ENCODE peak calls at places on chromosomes 5 and 9, in four cellular contexts. X is transverse colon, J is GM12891, W is stomach. Z is an unnamed sample.

GRCh38 chr5:64603676-64604075 is 86.6 kb upstream of the SHISAL2B start:
- DNase-seq in J (no peak), W (no peak), X (no peak), Z (no peak)

GRCh38 chr9:69178583-69179011 is 4.5 kb downstream of the TJP2 start:
- DNase-seq in W (no peak), J (no peak), X (no peak), Z (no peak)

GRCh38 chr9:4068449-4068848 is 231.4 kb downstream of the GLIS3 start:
- DNase-seq in X (no peak), J (no peak), W (no peak), Z (no peak)

GRCh38 chr9:136759436-136760325 is 1.6 kb upstream of the LCN8 start:
- DNase-seq in J (peak), W (no peak), X (no peak), Z (no peak)

GRCh38 chr5:78501411-78502338 is 141.3 kb downstream of the SCAMP1 start:
- DNase-seq in J (no peak), X (no peak), W (no peak), Z (no peak)

GRCh38 chr5:67026278-67026677 is 170.3 kb downstream of the CD180 start:
- DNase-seq in W (no peak), X (no peak), J (no peak), Z (no peak)

GRCh38 chr5:58056546-58056945 is 403.3 kb downstream of the PLK2 start:
- DNase-seq in W (no peak), X (peak), J (no peak), Z (no peak)

GRCh38 chr9:122092611-122093506 is at the start of gene TTLL11:
- DNase-seq in W (peak), J (peak), X (peak), Z (peak)

GRCh38 chr5:125093776-125094175 is 347.3 kb upstream of the ZNF608 start:
- DNase-seq in X (no peak), J (no peak), W (no peak), Z (no peak)

GRCh38 chr5:167634432-167634831 is 657.0 kb upstream of the WWC1 start:
- DNase-seq in J (no peak), W (no peak), X (no peak), Z (no peak)

GRCh38 chr5:33494476-33494875 is 53.7 kb downstream of the TARS1 start:
- DNase-seq in J (no peak), W (no peak), X (no peak), Z (no peak)

GRCh38 chr9:96087669-96088299 is 212.3 kb downstream of the ERCC6L2 start:
- DNase-seq in W (no peak), J (no peak), X (no peak), Z (no peak)

GRCh38 chr5:14415516-14416074 is 166.0 kb upstream of the OTULINL start:
- DNase-seq in X (no peak), J (no peak), W (no peak), Z (no peak)

GRCh38 chr9:136886610-136887597 is 588 bp downstream of the TRAF2 start:
- DNase-seq in W (no peak), J (peak), X (peak), Z (no peak)

GRCh38 chr5:108867661-108868060 is 120.0 kb downstream of the FER start:
- DNase-seq in W (no peak), X (no peak), J (no peak), Z (no peak)

GRCh38 chr9:137077010-137077747 is at the start of gene UAP1L1:
- DNase-seq in X (peak), W (peak), J (peak), Z (peak)

GRCh38 chr5:15008476-15008875 is 136.9 kb upstream of the ANKH start:
- DNase-seq in X (peak), W (peak), J (no peak), Z (peak)

GRCh38 chr5:74722271-74722670 is 37.2 kb downstream of the HEXB start:
- DNase-seq in X (no peak), J (no peak), W (no peak), Z (no peak)

GRCh38 chr5:61467766-61468482 is 135.9 kb downstream of the ZSWIM6 start:
- DNase-seq in J (no peak), W (no peak), X (no peak), Z (no peak)

GRCh38 chr9:13758876-13759275 is 479.4 kb upstream of the MPDZ start:
- DNase-seq in W (no peak), X (no peak), J (no peak), Z (no peak)

GRCh38 chr5:52864884-52865283 is 77.2 kb downstream of the ITGA1 start:
- DNase-seq in X (no peak), J (no peak), W (no peak), Z (no peak)

GRCh38 chr9:102273952-102274351 is 535.5 kb upstream of the GRIN3A start:
- DNase-seq in J (no peak), W (no peak), X (no peak), Z (no peak)

GRCh38 chr9:5479994-5480694 is 29.8 kb downstream of the CD274 start:
- DNase-seq in X (no peak), J (no peak), W (no peak), Z (no peak)

GRCh38 chr9:113515862-113516261 is 52.3 kb downstream of the RGS3 start:
- DNase-seq in J (no peak), W (no peak), X (no peak), Z (no peak)

GRCh38 chr5:78920604-78921003 is 64.5 kb downstream of the ARSB start:
- DNase-seq in J (no peak), W (no peak), X (no peak), Z (no peak)

GRCh38 chr9:116928884-116929283 is 241.8 kb downstream of the TRIM32 start:
- DNase-seq in X (no peak), J (no peak), W (no peak), Z (no peak)

GRCh38 chr5:116573617-116574431 is 799 bp downstream of the SEMA6A start:
- DNase-seq in X (peak), W (no peak), J (peak), Z (peak)

GRCh38 chr9:136732446-136733178 is 10.1 kb downstream of the LCN10 start:
- DNase-seq in W (no peak), J (no peak), X (no peak), Z (no peak)

GRCh38 chr5:14226554-14226953 is 83.4 kb downstream of the TRIO start:
- DNase-seq in J (no peak), X (no peak), W (no peak), Z (no peak)

GRCh38 chr5:143605403-143606005 is 202.0 kb upstream of the NR3C1 start:
- DNase-seq in X (peak), W (no peak), J (no peak), Z (no peak)

GRCh38 chr5:74957029-74957781 is 91.0 kb upstream of the FAM169A start:
- DNase-seq in W (no peak), X (no peak), J (no peak), Z (no peak)

GRCh38 chr5:10655041-10655685 is 91.3 kb downstream of the ANKRD33B start:
- DNase-seq in J (no peak), X (no peak), W (peak), Z (peak)

GRCh38 chr9:4549751-4550295 is 59.6 kb downstream of the SLC1A1 start:
- DNase-seq in X (no peak), J (no peak), W (no peak), Z (no peak)

GRCh38 chr5:124935060-124935459 is 188.6 kb upstream of the ZNF608 start:
- DNase-seq in X (peak), W (no peak), J (peak), Z (no peak)

GRCh38 chr5:45491368-45491767 is 204.8 kb downstream of the HCN1 start:
- DNase-seq in J (no peak), W (no peak), X (no peak), Z (no peak)

GRCh38 chr9:126298319-126298801 is 28.3 kb upstream of the MVB12B start:
- DNase-seq in W (no peak), J (no peak), X (peak), Z (no peak)

GRCh38 chr5:107605596-107606125 is 65.1 kb downstream of the EFNA5 start:
- DNase-seq in W (no peak), X (no peak), J (no peak), Z (no peak)

DNA sequence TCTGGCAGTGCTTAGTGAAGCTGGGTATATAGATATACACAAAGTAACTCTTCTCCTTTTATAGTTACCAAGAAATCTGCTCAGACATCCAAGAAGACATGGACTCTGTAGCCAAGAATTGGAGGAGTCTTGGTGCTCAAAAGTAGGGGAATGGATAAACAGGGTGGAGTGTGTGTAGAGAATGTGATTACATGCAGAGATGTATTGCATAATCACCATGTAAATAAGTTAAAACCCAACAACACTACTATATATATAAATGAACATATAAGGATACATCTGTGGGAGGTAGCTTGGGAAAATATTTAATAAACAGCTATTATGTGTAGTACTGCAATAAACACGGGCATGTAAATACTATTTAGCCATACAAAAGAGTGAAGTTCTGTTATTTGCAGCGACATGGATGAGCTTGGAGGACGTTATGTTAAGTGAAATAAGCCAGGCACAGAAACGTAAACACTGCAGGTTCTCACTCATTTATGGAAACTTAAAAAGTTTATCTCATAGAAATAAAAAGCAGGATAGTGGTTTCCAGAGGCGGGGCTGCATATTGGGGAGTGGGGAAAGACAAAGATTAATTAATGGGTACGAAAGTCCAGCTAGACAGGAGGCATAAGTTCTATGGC is 207.5 kb downstream of the TENT4A start:
- DNase-seq in J (no peak), W (no peak), X (no peak), Z (no peak)
- TF ChIP-seq POLR2AphosphoS5 in J (no peak), W (no peak), X (peak), Z (no peak)

DNA sequence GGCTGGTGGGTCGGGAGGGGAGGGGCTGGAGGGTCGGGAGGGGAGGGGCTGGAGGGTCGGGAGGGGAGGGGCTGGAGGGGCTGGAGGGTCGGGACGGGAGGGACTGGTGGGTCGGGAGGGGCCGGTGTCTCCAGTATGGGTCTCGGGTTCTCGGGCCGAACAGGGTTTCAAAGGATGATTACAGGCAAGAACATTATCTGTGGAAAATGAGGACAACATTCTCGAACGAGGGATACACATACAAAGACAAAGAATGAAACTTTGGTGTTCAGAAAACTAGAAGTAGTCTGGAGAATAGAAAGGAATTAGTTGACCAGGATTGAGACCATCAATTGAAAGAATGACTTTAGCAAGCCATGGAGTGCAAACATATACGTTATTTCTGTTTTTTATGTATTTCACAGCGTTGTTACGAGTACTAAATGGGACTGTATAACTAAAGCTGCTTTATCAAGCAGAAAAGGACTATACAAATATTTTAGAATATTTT is 360 bp upstream of the ZCCHC10 start:
- DNase-seq in J (no peak), X (no peak), W (no peak), Z (no peak)
- TF ChIP-seq POLR2AphosphoS5 in J (no peak), X (no peak), W (no peak), Z (no peak)

GRCh38 chr5:141814064-141814982 is 63.9 kb downstream of the PCDH1 start:
- DNase-seq in W (peak), X (peak), J (peak), Z (no peak)
- TF ChIP-seq POLR2AphosphoS5 in W (no peak), X (no peak), J (no peak), Z (no peak)

GRCh38 chr5:139634541-139634940 is 13.6 kb upstream of the CXXC5 start:
- DNase-seq in X (no peak), J (no peak), W (no peak), Z (no peak)

GRCh38 chr5:139634028-139634325 is 14.2 kb upstream of the CXXC5 start:
- DNase-seq in X (no peak), W (peak), J (no peak), Z (no peak)

GRCh38 chr5:139635191-139635590 is 13.0 kb upstream of the CXXC5 start:
- DNase-seq in W (no peak), X (no peak), J (no peak), Z (no peak)

GRCh38 chr5:139631520-139632165 is 16.5 kb upstream of the CXXC5 start:
- DNase-seq in W (peak), X (no peak), J (no peak), Z (no peak)

GRCh38 chr5:139633295-139634027 is 14.7 kb upstream of the CXXC5 start:
- DNase-seq in W (peak), X (peak), J (no peak), Z (peak)
- TF ChIP-seq POLR2AphosphoS5 in W (no peak), X (no peak), J (no peak), Z (no peak)

GRCh38 chr5:42756630-42757601 is at the start of gene CCDC152:
- DNase-seq in J (peak), X (no peak), W (peak), Z (peak)
- TF ChIP-seq POLR2AphosphoS5 in J (peak), X (no peak), W (no peak), Z (no peak)

DNA sequence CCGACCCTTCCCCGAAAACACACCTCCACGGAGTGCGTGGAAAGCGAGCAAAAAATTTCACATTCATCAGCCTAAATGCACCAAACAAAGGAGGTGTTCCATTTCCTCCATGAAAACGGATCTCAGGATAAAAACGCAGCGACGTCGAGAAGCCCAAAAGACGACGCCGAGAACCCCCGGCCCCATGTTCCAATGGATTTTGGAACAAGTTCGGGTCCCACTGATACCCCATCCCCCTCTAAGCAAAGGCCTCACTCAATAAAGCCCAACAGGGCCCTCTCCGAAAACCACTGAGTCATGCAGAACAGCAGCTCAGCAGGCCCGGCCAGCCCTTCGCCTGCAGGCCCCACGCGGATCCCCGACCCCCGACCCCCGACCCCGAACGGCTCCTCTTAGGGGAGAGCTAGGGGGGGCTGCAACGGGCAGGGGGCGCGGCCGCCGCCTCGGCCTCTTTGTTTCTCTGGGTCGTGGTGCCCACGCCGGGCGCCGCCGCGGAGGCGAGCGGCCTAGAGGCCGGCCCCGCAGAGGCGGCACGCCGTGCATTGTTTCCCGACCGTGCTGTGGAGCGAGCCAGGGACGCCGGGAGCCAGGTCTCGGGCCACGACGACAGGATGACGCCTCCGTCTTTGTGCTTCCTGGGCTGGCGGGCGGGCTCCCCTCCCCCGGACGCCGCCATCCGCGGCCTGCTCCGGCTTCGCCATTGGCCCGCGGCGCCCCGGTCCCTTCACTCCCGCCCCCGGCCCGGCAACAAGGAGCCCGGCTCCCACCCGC is 915 bp downstream of the ZFAND5 start:
- DNase-seq in W (peak), J (peak), X (peak), Z (peak)
- TF ChIP-seq POLR2AphosphoS5 in W (peak), J (peak), X (no peak), Z (no peak)

DNA sequence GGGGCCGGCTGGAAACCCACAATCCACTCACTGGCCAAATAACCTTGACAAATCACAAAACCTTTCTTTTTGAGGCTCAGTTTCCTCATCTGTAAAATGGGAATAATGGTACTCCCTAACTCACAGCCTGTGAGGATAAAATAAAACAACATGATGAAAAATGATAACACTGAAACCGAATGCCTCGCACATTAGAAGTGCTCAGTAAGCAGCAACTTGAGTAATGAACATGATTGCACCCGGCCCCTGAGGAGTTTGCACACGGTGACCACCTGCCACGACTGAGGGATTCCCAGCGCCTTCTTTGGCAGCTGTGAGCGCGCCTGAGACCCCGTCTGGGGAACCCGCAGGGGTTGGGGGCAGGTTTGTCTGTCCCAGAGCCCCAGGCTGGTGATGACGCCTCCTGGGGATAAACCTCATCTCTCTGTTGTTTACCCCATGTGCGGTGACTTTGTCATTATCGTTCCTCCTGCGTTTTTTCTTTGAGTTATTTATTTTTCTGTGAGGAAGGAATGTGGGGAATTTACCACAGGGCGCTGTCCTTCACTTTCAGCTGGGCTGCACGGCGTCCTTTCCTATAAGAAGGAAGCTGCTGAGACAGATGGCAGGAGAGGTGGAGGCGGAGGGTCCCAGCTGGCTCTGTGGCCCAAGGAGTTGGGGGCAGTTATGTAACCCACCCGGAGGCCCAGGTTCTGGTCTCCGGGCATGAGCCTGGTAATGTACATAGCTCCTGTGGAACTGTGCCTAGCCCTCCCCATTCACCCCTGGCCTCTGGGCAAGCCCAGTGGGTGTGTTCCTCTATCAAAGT is 3.0 kb upstream of the SYNPO start:
- DNase-seq in J (no peak), X (no peak), W (peak), Z (no peak)
- TF ChIP-seq POLR2AphosphoS5 in J (no peak), X (no peak), W (no peak), Z (no peak)

DNA sequence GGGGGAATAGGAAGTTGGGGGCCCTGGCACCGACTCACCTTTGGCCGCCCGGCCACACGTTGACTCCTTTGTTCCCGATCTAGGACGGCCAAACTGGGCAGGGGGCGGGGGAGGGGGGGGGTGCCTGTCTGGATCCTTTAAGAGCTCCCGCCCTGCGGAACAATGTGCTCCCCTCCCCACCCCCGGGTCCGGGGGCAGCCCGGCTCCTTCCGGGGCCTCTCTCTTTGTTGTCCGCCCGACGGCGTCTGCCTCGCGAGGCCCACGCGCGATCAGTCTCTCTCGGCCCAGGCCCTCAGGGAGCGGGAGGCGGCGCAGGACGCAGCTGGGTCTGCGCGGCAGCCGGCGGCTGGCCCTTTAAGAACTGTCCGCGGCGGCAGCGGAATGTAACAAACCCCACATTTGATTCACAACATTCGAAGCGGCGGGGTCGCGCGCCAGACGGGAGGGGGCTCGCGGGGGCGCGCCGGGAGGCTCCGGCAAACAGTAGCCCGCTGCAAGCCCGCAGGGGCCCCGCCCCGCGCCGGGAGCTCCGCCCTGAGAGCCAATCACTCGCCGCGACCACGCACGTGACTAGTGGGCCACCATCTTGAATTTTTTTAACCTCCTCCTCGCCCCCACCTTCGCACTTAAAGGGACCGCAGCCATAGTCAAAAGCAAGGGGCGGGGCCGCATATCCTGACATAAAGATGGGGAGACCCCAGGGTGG is at the start of gene RNF44:
- DNase-seq in X (peak), W (peak), J (peak), Z (peak)
- TF ChIP-seq POLR2AphosphoS5 in X (peak), W (no peak), J (no peak), Z (no peak)

GRCh38 chr9:37752646-37753488 is 738 bp upstream of the TRMT10B start:
- DNase-seq in W (no peak), X (no peak), J (no peak), Z (no peak)
- TF ChIP-seq POLR2AphosphoS5 in W (no peak), X (no peak), J (no peak), Z (no peak)

GRCh38 chr9:128103589-128103962 is 24.0 kb downstream of the PTGES2 start:
- DNase-seq in X (no peak), W (no peak), J (no peak), Z (no peak)

GRCh38 chr9:128102861-128103588 is 24.5 kb downstream of the PTGES2 start:
- DNase-seq in W (peak), J (no peak), X (no peak), Z (no peak)

GRCh38 chr9:128102196-128102595 is 25.3 kb downstream of the PTGES2 start:
- DNase-seq in J (no peak), W (no peak), X (no peak), Z (no peak)

GRCh38 chr9:128105538-128106175 is 21.9 kb downstream of the PTGES2 start:
- DNase-seq in W (no peak), X (no peak), J (no peak), Z (no peak)

GRCh38 chr9:128104171-128104618 is 23.3 kb downstream of the PTGES2 start:
- DNase-seq in J (no peak), X (peak), W (peak), Z (no peak)
- TF ChIP-seq POLR2AphosphoS5 in J (no peak), X (no peak), W (no peak), Z (no peak)